ENCODE peak calls at places on chromosomes 5 and 9, in nine cellular contexts. D is WERI-Rb-1, A is body of pancreas, J is heart right ventricle, V is IMR-90, U is mesendoderm, G is heart left ventricle, M is GM23248, O is testis. H is an unnamed sample.
A peak's percentile ranks its signal among the peaks of the same experiment; 100 is the strongest.

GRCh38 chr5:34762321-34762871 is 76.6 kb upstream of the TTC23L start:
- DNase-seq in V (peak; percentile 97), O (peak; percentile 57), J (peak; percentile 52), M (peak; percentile 93), D (no peak), G (peak; percentile 57), U (no peak), A (no peak), H (no peak)

GRCh38 chr9:84338792-84339191 is 1.8 kb downstream of the SLC28A3 start:
- DNase-seq in J (no peak), G (no peak), D (no peak), M (no peak), O (no peak), U (no peak), A (no peak), V (no peak), H (no peak)

GRCh38 chr5:138972836-138973235 is 97.7 kb upstream of the LRRTM2 start:
- DNase-seq in M (no peak), G (no peak), U (peak; percentile 42), D (peak; percentile 78), V (no peak), A (peak; percentile 74), O (no peak), J (no peak), H (no peak)

GRCh38 chr9:95992536-95992935 is 117.0 kb downstream of the ERCC6L2 start:
- DNase-seq in O (no peak), D (peak; percentile 73), V (no peak), J (no peak), A (no peak), M (no peak), G (no peak), U (peak; percentile 65), H (no peak)

GRCh38 chr9:107704791-107705190 is 215.2 kb upstream of the KLF4 start:
- DNase-seq in U (no peak), D (no peak), V (no peak), G (no peak), A (no peak), O (no peak), J (no peak), M (no peak), H (no peak)

GRCh38 chr9:16318516-16319060 is 551.9 kb downstream of the BNC2 start:
- DNase-seq in M (no peak), D (no peak), A (no peak), G (no peak), O (no peak), J (no peak), U (no peak), V (no peak), H (no peak)

GRCh38 chr5:149878371-149878770 is 66.2 kb downstream of the PDE6A start:
- DNase-seq in V (no peak), J (no peak), M (no peak), G (no peak), A (no peak), D (no peak), U (no peak), O (no peak), H (no peak)

GRCh38 chr9:17398351-17398750 is 180.5 kb upstream of the SH3GL2 start:
- DNase-seq in A (no peak), D (no peak), V (peak; percentile 52), J (no peak), O (peak; percentile 61), G (no peak), U (peak; percentile 18), M (no peak), H (no peak)

GRCh38 chr5:134964359-134965270 is 3.1 kb upstream of the CATSPER3 start:
- DNase-seq in A (no peak), G (no peak), M (no peak), O (no peak), D (no peak), J (no peak), V (no peak), U (no peak), H (peak; percentile 68)

GRCh38 chr5:138229387-138229786 is 16.3 kb upstream of the CDC23 start:
- DNase-seq in D (no peak), M (no peak), G (no peak), J (no peak), V (no peak), A (no peak), O (no peak), U (no peak), H (no peak)

GRCh38 chr5:107395632-107396350 is 274.9 kb downstream of the EFNA5 start:
- DNase-seq in A (no peak), G (no peak), D (no peak), M (no peak), U (no peak), V (no peak), J (no peak), O (no peak), H (no peak)

GRCh38 chr9:113650207-113651131 is 186.9 kb downstream of the RGS3 start:
- DNase-seq in J (no peak), A (no peak), U (peak; percentile 77), O (no peak), D (no peak), G (no peak), V (peak; percentile 88), M (peak; percentile 74), H (no peak)

GRCh38 chr5:160271396-160271795 is 41.0 kb downstream of the CCNJL start:
- DNase-seq in J (no peak), U (peak; percentile 86), O (no peak), A (no peak), G (no peak), V (no peak), D (peak; percentile 59), M (no peak), H (peak; percentile 2)

GRCh38 chr9:105375323-105375722 is 72.5 kb upstream of the FSD1L start:
- DNase-seq in V (no peak), G (no peak), M (no peak), J (no peak), U (no peak), O (no peak), D (no peak), A (no peak), H (no peak)

GRCh38 chr9:127523312-127523851 is 72.1 kb downstream of the LRSAM1 start:
- DNase-seq in J (peak; percentile 6), O (no peak), V (peak; percentile 50), D (peak; percentile 74), M (peak; percentile 49), G (peak; percentile 16), U (peak; percentile 67), A (peak; percentile 19), H (no peak)

GRCh38 chr9:134564431-134565170 is 77.0 kb upstream of the COL5A1 start:
- DNase-seq in V (peak; percentile 94), O (no peak), U (no peak), J (no peak), A (no peak), G (no peak), M (peak; percentile 94), D (no peak), H (no peak)

GRCh38 chr9:104743377-104743985 is 4.0 kb upstream of the NIPSNAP3A start:
- DNase-seq in A (no peak), M (peak; percentile 73), G (no peak), J (peak; percentile 16), U (peak; percentile 68), V (peak; percentile 73), D (peak; percentile 33), O (no peak), H (peak; percentile 65)

GRCh38 chr9:92759990-92760893 is 4.4 kb downstream of the BICD2 start:
- DNase-seq in D (no peak), O (peak; percentile 91), G (peak; percentile 80), U (no peak), V (no peak), J (peak; percentile 80), A (peak; percentile 80), M (peak; percentile 84), H (no peak)

GRCh38 chr5:2149196-2149541 is 266.4 kb upstream of the IRX4 start:
- DNase-seq in G (no peak), U (peak; percentile 87), O (no peak), J (no peak), M (peak; percentile 67), A (no peak), D (no peak), V (no peak), H (no peak)

GRCh38 chr5:116938488-116938887 is 363.9 kb upstream of the SEMA6A start:
- DNase-seq in D (no peak), M (no peak), O (no peak), V (no peak), U (peak; percentile 82), A (no peak), G (no peak), J (no peak), H (no peak)

GRCh38 chr5:579746-580366 is 32.3 kb upstream of the CEP72 start:
- DNase-seq in O (peak; percentile 10), M (no peak), G (no peak), U (no peak), A (no peak), V (no peak), D (no peak), J (no peak), H (no peak)

GRCh38 chr9:134992755-134993124 is 75.0 kb upstream of the FCN1 start:
- DNase-seq in V (no peak), G (no peak), D (no peak), U (no peak), A (no peak), O (no peak), M (peak; percentile 79), J (no peak), H (no peak)

GRCh38 chr9:20395671-20396070 is 226.6 kb downstream of the MLLT3 start:
- DNase-seq in G (no peak), A (no peak), U (no peak), D (no peak), M (no peak), O (no peak), J (no peak), V (no peak), H (peak; percentile 21)
- H3K4me3 ChIP-seq in G (no peak overlapping the region), A (no peak overlapping the region), U (no peak overlapping the region), D (no peak overlapping the region), M (no peak overlapping the region), O (no peak overlapping the region), J (no peak overlapping the region), V (no peak overlapping the region), H (no peak overlapping the region)

DNA sequence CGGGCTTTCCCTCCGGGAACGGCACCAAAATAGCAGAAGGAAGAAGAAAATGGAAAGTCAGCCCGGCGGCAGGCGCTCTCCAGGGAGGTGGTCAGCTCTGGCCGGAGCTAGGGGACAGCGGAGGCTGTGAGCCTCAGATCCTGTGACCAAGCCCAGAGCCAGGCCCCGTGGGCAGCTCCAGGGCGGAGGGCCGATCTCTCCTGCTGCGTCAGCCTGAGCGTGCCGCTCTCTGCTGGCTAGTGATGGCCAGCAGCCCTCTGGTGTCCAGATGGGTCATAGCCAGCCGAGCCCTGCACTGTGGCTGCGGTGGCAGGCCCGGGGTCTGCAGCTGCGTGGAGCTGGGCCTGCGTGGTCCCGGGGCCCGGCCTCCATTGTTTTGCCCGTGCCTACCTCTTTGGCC is 16.9 kb upstream of the NRARP start:
- DNase-seq in V (peak; percentile 5), D (peak; percentile 82), J (peak; percentile 71), A (peak; percentile 20), G (peak; percentile 82), O (no peak), U (no peak), M (no peak), H (no peak)
- H3K27ac ChIP-seq in V (no peak overlapping the region), D (peak overlapping the region; percentile 39), J (peak overlapping the region; percentile 86), A (peak overlapping the region; percentile 30), G (peak overlapping the region; percentile 94), O (no peak overlapping the region), U (no peak overlapping the region), M (no peak overlapping the region), H (no peak overlapping the region)

GRCh38 chr5:6492934-6493333 is 44.3 kb downstream of the UBE2QL1 start:
- DNase-seq in M (no peak), G (no peak), U (no peak), O (peak; percentile 47), A (no peak), V (no peak), J (no peak), D (no peak), H (no peak)
- H3K36me3 ChIP-seq in M (no peaks in the 10 kb centered on the region), G (peaks cover 9% of the 10 kb centered on the region), U (no peaks in the 10 kb centered on the region), O (no peaks in the 10 kb centered on the region), A (no peaks in the 10 kb centered on the region), V (no peaks in the 10 kb centered on the region), J (no peaks in the 10 kb centered on the region), D (no peaks in the 10 kb centered on the region), H (no peaks in the 10 kb centered on the region)

GRCh38 chr5:177593511-177593910 is 1.5 kb downstream of the TMED9 start:
- DNase-seq in U (no peak), G (no peak), A (no peak), D (no peak), M (no peak), O (no peak), J (no peak), V (no peak), H (no peak)
- H3K4me3 ChIP-seq in U (no peak overlapping the region), G (no peak overlapping the region), A (peak overlapping the region; percentile 98), D (no peak overlapping the region), M (peak overlapping the region; percentile 97), O (no peak overlapping the region), J (no peak overlapping the region), V (no peak overlapping the region), H (no peak overlapping the region)